ENCODE peak calls at places on chromosomes 12 and 14, in eight cellular contexts. A, I, T, E, K, G, U and V are unnamed samples.

GRCh38 chr12:77118696-77119095 is 53.3 kb upstream of the E2F7 start:
- DNase-seq in I (peak; percentile 62), U (no peak), A (no peak), E (no peak), T (peak; percentile 14), G (no peak), K (no peak), V (no peak)

GRCh38 chr12:120759591-120760348 is 34.1 kb downstream of the ACADS start:
- DNase-seq in I (no peak), A (no peak), K (peak; percentile 98), G (no peak), U (no peak), E (no peak), T (no peak), V (no peak)

GRCh38 chr12:96140110-96140509 is 54.1 kb upstream of the ELK3 start:
- DNase-seq in T (peak; percentile 74), I (peak; percentile 83), G (peak; percentile 19), K (no peak), E (no peak), U (no peak), A (no peak), V (peak; percentile 19)

GRCh38 chr12:117695956-117696355 is 272.8 kb downstream of the KSR2 start:
- DNase-seq in G (no peak), E (no peak), U (no peak), A (peak; percentile 11), I (no peak), K (peak; percentile 61), T (no peak), V (no peak)

GRCh38 chr12:54215990-54216579 is 27.3 kb upstream of the SMUG1 start:
- DNase-seq in I (peak; percentile 23), A (no peak), U (peak; percentile 46), G (no peak), E (no peak), K (peak; percentile 68), T (no peak), V (no peak)

GRCh38 chr14:102774391-102775153 is 2.7 kb upstream of the TRAF3 start:
- DNase-seq in U (peak; percentile 58), I (peak; percentile 71), G (peak; percentile 71), K (peak; percentile 71), E (peak; percentile 44), T (peak; percentile 89), A (peak; percentile 77), V (peak; percentile 83)

GRCh38 chr14:24996930-24997329 is 53.0 kb downstream of the STXBP6 start:
- DNase-seq in A (no peak), T (no peak), I (no peak), K (no peak), G (no peak), U (no peak), E (no peak), V (no peak)

GRCh38 chr14:74868739-74869138 is 7.2 kb downstream of the PROX2 start:
- DNase-seq in G (no peak), K (no peak), T (no peak), I (no peak), U (no peak), E (no peak), A (no peak), V (peak; percentile 49)

GRCh38 chr12:41277019-41277770 is 89.1 kb downstream of the PDZRN4 start:
- DNase-seq in U (no peak), T (peak; percentile 11), G (peak; percentile 66), A (peak; percentile 5), E (no peak), K (peak; percentile 89), I (peak; percentile 26), V (peak; percentile 56)